ENCODE peak calls at places on chromosomes 3 and 15, in five cellular contexts. H is HepG2; F is right atrium auricular region; X is CD8-positive, alpha-beta T cell; J is heart right ventricle. C is an unnamed sample.

GRCh38 chr3:49104052-49104426 is 518 bp downstream of the QARS1 start:
- DNase-seq in H (no peak), F (no peak), X (no peak), J (no peak), C (no peak)

GRCh38 chr15:34883042-34883441 is 86.5 kb downstream of the AQR start:
- DNase-seq in H (no peak), F (no peak), X (no peak), J (no peak), C (no peak)

GRCh38 chr3:68017069-68017468 is 362.7 kb upstream of the SUCLG2 start:
- DNase-seq in H (peak; percentile 8), F (no peak), X (no peak), J (no peak), C (no peak)

GRCh38 chr15:68576253-68577236 is 2.2 kb upstream of the CORO2B start:
- DNase-seq in H (no peak), F (no peak), X (no peak), J (no peak), C (peak; percentile 17)

GRCh38 chr15:37095993-37096877 is 4.1 kb downstream of the MEIS2 start:
- DNase-seq in H (no peak), F (no peak), X (no peak), J (no peak), C (peak; percentile 66)

GRCh38 chr3:182989566-182989965 is 9.2 kb upstream of the DCUN1D1 start:
- DNase-seq in H (no peak), F (peak; percentile 30), X (no peak), J (no peak), C (no peak)

GRCh38 chr3:172415323-172415722 is 32.9 kb downstream of the GHSR start:
- DNase-seq in H (no peak), F (no peak), X (no peak), J (no peak), C (no peak)

GRCh38 chr3:182618085-182618732 is 175.1 kb upstream of the ATP11B start:
- DNase-seq in H (peak; percentile 12), F (no peak), X (no peak), J (no peak), C (no peak)

GRCh38 chr3:79383402-79384012 is 384.3 kb downstream of the ROBO1 start:
- DNase-seq in H (no peak), F (no peak), X (no peak), J (no peak), C (no peak)

GRCh38 chr3:171915275-171915674 is 72.1 kb downstream of the TMEM212 start:
- DNase-seq in H (no peak), F (no peak), X (no peak), J (no peak), C (no peak)

GRCh38 chr3:50816896-50817295 is 142.2 kb downstream of the DOCK3 start:
- DNase-seq in H (no peak), F (no peak), X (no peak), J (no peak), C (no peak)

GRCh38 chr3:66470956-66471686 is 29.7 kb downstream of the LRIG1 start:
- DNase-seq in H (no peak), F (no peak), X (no peak), J (no peak), C (no peak)

GRCh38 chr15:81338422-81339007 is 14.6 kb upstream of the STARD5 start:
- DNase-seq in H (no peak), F (peak; percentile 75), X (no peak), J (peak; percentile 24), C (peak; percentile 75)

GRCh38 chr3:115885621-115886020 is 262.3 kb downstream of the GAP43 start:
- DNase-seq in H (no peak), F (no peak), X (no peak), J (no peak), C (no peak)

GRCh38 chr3:177358085-177358967 is 161.0 kb upstream of the TBL1XR1 start:
- DNase-seq in H (peak; percentile 97), F (peak; percentile 88), X (peak; percentile 59), J (peak; percentile 87), C (peak; percentile 86)

GRCh38 chr3:40254491-40254890 is 55.0 kb upstream of the EIF1B start:
- DNase-seq in H (no peak), F (no peak), X (no peak), J (no peak), C (no peak)

GRCh38 chr3:184636774-184637316 is 75.0 kb downstream of the MAGEF1 start:
- DNase-seq in H (no peak), F (no peak), X (peak; percentile 27), J (no peak), C (no peak)

GRCh38 chr3:16430717-16431630 is 82.5 kb downstream of the RFTN1 start:
- DNase-seq in H (no peak), F (no peak), X (no peak), J (no peak), C (no peak)

GRCh38 chr15:58357529-58358476 is 74.0 kb upstream of the LIPC start:
- DNase-seq in H (no peak), F (no peak), X (peak; percentile 13), J (no peak), C (no peak)

GRCh38 chr3:4833471-4833870 is 145.8 kb upstream of the BHLHE40 start:
- DNase-seq in H (no peak), F (no peak), X (no peak), J (no peak), C (no peak)

GRCh38 chr3:124514681-124515080 is 215.6 kb upstream of the UMPS start:
- DNase-seq in H (no peak), F (no peak), X (no peak), J (no peak), C (no peak)

GRCh38 chr3:21954709-21955108 is 203.7 kb upstream of the ZNF385D start:
- DNase-seq in H (no peak), F (no peak), X (no peak), J (no peak), C (no peak)

GRCh38 chr3:107950413-107950812 is 140.4 kb downstream of the CD47 start:
- DNase-seq in H (no peak), F (no peak), X (no peak), J (no peak), C (no peak)

GRCh38 chr3:193791041-193792032 is 198.3 kb downstream of the OPA1 start:
- DNase-seq in H (no peak), F (no peak), X (no peak), J (no peak), C (no peak)

GRCh38 chr3:30548605-30549004 is 57.8 kb upstream of the TGFBR2 start:
- DNase-seq in H (no peak), F (no peak), X (no peak), J (no peak), C (no peak)

GRCh38 chr3:37671000-37671483 is 190.6 kb upstream of the CTDSPL start:
- DNase-seq in H (no peak), F (no peak), X (no peak), J (no peak), C (peak; percentile 51)

GRCh38 chr3:149462653-149463052 is 11.8 kb upstream of the TM4SF4 start:
- DNase-seq in H (no peak), F (no peak), X (no peak), J (no peak), C (no peak)

GRCh38 chr15:77039817-77040216 is 31.1 kb downstream of the TSPAN3 start:
- DNase-seq in H (no peak), F (no peak), X (no peak), J (no peak), C (no peak)

GRCh38 chr3:60967141-60967540 is 284.1 kb downstream of the FHIT start:
- DNase-seq in H (peak; percentile 82), F (no peak), X (no peak), J (no peak), C (no peak)

GRCh38 chr15:51089041-51089440 is 5.7 kb downstream of the TNFAIP8L3 start:
- DNase-seq in H (no peak), F (no peak), X (no peak), J (no peak), C (no peak)

GRCh38 chr3:170257145-170257544 is 34.9 kb downstream of the PRKCI start:
- DNase-seq in H (no peak), F (no peak), X (no peak), J (no peak), C (no peak)

DNA sequence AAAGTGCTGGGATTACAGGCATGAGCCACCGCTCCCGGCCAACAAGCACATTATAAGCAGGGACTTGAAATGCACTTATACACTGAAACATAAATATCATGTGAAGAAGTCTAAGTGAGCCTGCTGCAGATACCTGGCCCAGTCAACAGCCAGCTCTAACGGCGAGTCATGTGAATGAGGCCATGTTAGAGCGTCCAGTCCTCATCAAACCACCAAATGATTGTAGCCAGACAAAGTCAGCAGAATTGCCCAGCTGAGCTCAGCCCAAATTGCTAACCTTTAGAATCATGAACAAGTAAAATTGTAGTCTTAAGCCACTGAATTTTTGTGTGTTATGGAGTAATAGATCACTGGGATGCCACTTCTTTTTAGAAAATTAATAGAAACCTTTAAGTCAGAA is 37.8 kb upstream of the UACA start:
- DNase-seq in H (no peak), F (no peak), X (no peak), J (no peak), C (no peak)
- H3K27ac ChIP-seq in H (no peak overlapping the region), F (peak overlapping the region; percentile 83), X (no peak overlapping the region), J (peak overlapping the region; percentile 55), C (no peak overlapping the region)

DNA sequence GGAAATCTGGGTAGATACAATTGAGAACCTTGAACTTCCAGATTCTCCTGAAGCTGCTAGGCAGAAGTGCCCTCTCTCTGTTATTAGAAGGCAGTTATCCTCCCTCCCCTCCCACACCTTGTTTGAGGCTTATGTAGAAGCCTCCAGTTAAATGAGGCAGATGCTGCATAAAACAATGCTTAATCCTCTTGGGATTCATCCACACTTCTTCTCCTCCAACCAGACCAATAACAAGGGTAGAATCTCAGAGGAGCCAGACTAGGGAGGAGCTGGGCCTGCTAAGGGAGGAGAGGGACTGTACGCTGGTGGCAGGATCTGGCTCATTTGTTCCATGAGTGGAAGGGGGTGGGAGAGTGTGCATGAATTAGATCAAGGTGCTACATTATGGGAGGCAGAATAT is 88.3 kb upstream of the PRR23C start:
- DNase-seq in H (no peak), F (no peak), X (no peak), J (no peak), C (no peak)
- H3K4me3 ChIP-seq in H (no peak overlapping the region), F (no peak overlapping the region), X (no peak overlapping the region), J (no peak overlapping the region), C (no peak overlapping the region)

GRCh38 chr3:87320748-87321634 is 44.6 kb upstream of the POU1F1 start:
- DNase-seq in H (no peak), F (no peak), X (no peak), J (no peak), C (no peak)

GRCh38 chr3:87313641-87314040 is 37.3 kb upstream of the POU1F1 start:
- DNase-seq in H (no peak), F (no peak), X (no peak), J (no peak), C (no peak)

GRCh38 chr3:87318609-87319008 is 42.2 kb upstream of the POU1F1 start:
- DNase-seq in H (no peak), F (no peak), X (no peak), J (no peak), C (no peak)

GRCh38 chr3:87317779-87318178 is 41.4 kb upstream of the POU1F1 start:
- DNase-seq in H (no peak), F (no peak), X (no peak), J (no peak), C (no peak)
- H3K4me1 ChIP-seq in H (no peaks in the 10 kb centered on the region), F (no peaks in the 10 kb centered on the region), X (no peaks in the 10 kb centered on the region), J (no peaks in the 10 kb centered on the region), C (no peaks in the 10 kb centered on the region)

DNA sequence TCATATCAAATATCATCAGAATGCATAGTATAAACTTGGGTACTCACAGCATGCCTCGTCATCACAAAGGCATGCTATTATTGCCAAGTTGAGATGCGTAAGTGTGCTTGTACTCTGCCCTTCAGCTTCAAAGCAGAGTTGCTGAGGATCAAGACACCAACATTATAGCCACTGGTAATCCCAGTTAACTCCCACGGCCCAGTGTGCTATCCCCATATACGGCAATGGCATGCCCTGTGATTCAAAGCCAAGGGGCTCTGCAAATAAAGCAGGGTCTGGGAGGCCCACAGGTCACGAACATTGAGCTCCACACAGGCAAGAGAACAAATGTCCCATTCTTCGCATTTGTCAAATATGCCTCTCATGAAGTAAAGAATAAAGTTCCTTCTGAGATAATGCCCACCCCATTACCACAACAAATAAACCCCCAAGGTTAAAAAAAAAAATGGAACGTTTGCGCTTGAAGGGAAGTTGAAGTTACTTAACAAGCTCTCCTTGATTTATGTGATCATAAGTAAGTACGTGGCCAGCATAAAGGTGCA is 298.1 kb upstream of the NECTIN3 start:
- DNase-seq in H (peak; percentile 99), F (no peak), X (no peak), J (no peak), C (no peak)
- H3K27ac ChIP-seq in H (peak overlapping the region; percentile 90), F (no peak overlapping the region), X (no peak overlapping the region), J (no peak overlapping the region), C (no peak overlapping the region)